ENCODE peak calls at places on chromosome 3, in eight cellular contexts. One of them, this sample, is unnamed.

GRCh38 chr3:177711637-177712036 is 514.4 kb upstream of the TBL1XR1 start:
- DNase-seq in cardiac fibroblast: no peak
- DNase-seq in fibroblast of villous mesenchyme: no peak
- DNase-seq in HCT116: no peak
- DNase-seq in mucosa of descending colon: no peak
- DNase-seq in Peyer's patch: no peak
- DNase-seq in HL-60: no peak
- DNase-seq in AG04449: no peak
- DNase-seq in this sample: no peak

GRCh38 chr3:64398431-64398830 is 173.2 kb upstream of the PRICKLE2 start:
- DNase-seq in Peyer's patch: no peak
- DNase-seq in fibroblast of villous mesenchyme: peak
- DNase-seq in cardiac fibroblast: no peak
- DNase-seq in AG04449: no peak
- DNase-seq in mucosa of descending colon: no peak
- DNase-seq in HCT116: no peak
- DNase-seq in HL-60: no peak
- DNase-seq in this sample: no peak

GRCh38 chr3:24830230-24831152 is 335.8 kb upstream of the THRB start:
- DNase-seq in Peyer's patch: peak
- DNase-seq in HL-60: no peak
- DNase-seq in HCT116: no peak
- DNase-seq in cardiac fibroblast: no peak
- DNase-seq in fibroblast of villous mesenchyme: no peak
- DNase-seq in AG04449: no peak
- DNase-seq in mucosa of descending colon: no peak
- DNase-seq in this sample: no peak

GRCh38 chr3:195450731-195451229 is 8.0 kb upstream of the ACAP2 start:
- DNase-seq in HCT116: no peak
- DNase-seq in Peyer's patch: no peak
- DNase-seq in HL-60: no peak
- DNase-seq in AG04449: no peak
- DNase-seq in mucosa of descending colon: no peak
- DNase-seq in cardiac fibroblast: peak
- DNase-seq in fibroblast of villous mesenchyme: peak
- DNase-seq in this sample: no peak

GRCh38 chr3:32934150-32934742 is 17.2 kb upstream of the CCR4 start:
- DNase-seq in HCT116: peak
- DNase-seq in Peyer's patch: no peak
- DNase-seq in mucosa of descending colon: no peak
- DNase-seq in cardiac fibroblast: peak
- DNase-seq in fibroblast of villous mesenchyme: peak
- DNase-seq in AG04449: no peak
- DNase-seq in HL-60: no peak
- DNase-seq in this sample: no peak

GRCh38 chr3:107025961-107026360 is 351.3 kb upstream of the CCDC54 start:
- DNase-seq in AG04449: no peak
- DNase-seq in HL-60: no peak
- DNase-seq in Peyer's patch: no peak
- DNase-seq in cardiac fibroblast: no peak
- DNase-seq in HCT116: no peak
- DNase-seq in fibroblast of villous mesenchyme: no peak
- DNase-seq in mucosa of descending colon: no peak
- DNase-seq in this sample: peak

GRCh38 chr3:107985496-107985895 is 105.3 kb downstream of the CD47 start:
- DNase-seq in AG04449: no peak
- DNase-seq in HL-60: no peak
- DNase-seq in fibroblast of villous mesenchyme: no peak
- DNase-seq in cardiac fibroblast: no peak
- DNase-seq in mucosa of descending colon: no peak
- DNase-seq in HCT116: no peak
- DNase-seq in Peyer's patch: no peak
- DNase-seq in this sample: no peak

GRCh38 chr3:84961492-84962255 is 2.9 kb downstream of the CADM2 start:
- DNase-seq in HCT116: no peak
- DNase-seq in fibroblast of villous mesenchyme: no peak
- DNase-seq in mucosa of descending colon: no peak
- DNase-seq in HL-60: no peak
- DNase-seq in cardiac fibroblast: no peak
- DNase-seq in AG04449: no peak
- DNase-seq in Peyer's patch: no peak
- DNase-seq in this sample: no peak

GRCh38 chr3:125186261-125186770 is 26.2 kb downstream of the SLC12A8 start:
- DNase-seq in Peyer's patch: no peak
- DNase-seq in mucosa of descending colon: no peak
- DNase-seq in HL-60: no peak
- DNase-seq in HCT116: no peak
- DNase-seq in fibroblast of villous mesenchyme: peak
- DNase-seq in AG04449: no peak
- DNase-seq in cardiac fibroblast: peak
- DNase-seq in this sample: no peak

GRCh38 chr3:193594946-193595689 is 2.1 kb downstream of the OPA1 start:
- DNase-seq in AG04449: no peak
- DNase-seq in HCT116: no peak
- DNase-seq in mucosa of descending colon: no peak
- DNase-seq in fibroblast of villous mesenchyme: peak
- DNase-seq in HL-60: no peak
- DNase-seq in cardiac fibroblast: peak
- DNase-seq in Peyer's patch: no peak
- DNase-seq in this sample: no peak

GRCh38 chr3:111035896-111036295 is 35.7 kb upstream of the NECTIN3 start:
- DNase-seq in mucosa of descending colon: no peak
- DNase-seq in Peyer's patch: no peak
- DNase-seq in AG04449: no peak
- DNase-seq in cardiac fibroblast: no peak
- DNase-seq in fibroblast of villous mesenchyme: no peak
- DNase-seq in HCT116: no peak
- DNase-seq in HL-60: no peak
- DNase-seq in this sample: no peak
- H3K4me3 ChIP-seq in mucosa of descending colon: no peak
- H3K4me3 ChIP-seq in Peyer's patch: no peak
- H3K4me3 ChIP-seq in AG04449: no peak
- H3K4me3 ChIP-seq in cardiac fibroblast: no peak
- H3K4me3 ChIP-seq in fibroblast of villous mesenchyme: no peak
- H3K4me3 ChIP-seq in HCT116: no peak
- H3K4me3 ChIP-seq in HL-60: no peak
- H3K4me3 ChIP-seq in this sample: no peak

DNA sequence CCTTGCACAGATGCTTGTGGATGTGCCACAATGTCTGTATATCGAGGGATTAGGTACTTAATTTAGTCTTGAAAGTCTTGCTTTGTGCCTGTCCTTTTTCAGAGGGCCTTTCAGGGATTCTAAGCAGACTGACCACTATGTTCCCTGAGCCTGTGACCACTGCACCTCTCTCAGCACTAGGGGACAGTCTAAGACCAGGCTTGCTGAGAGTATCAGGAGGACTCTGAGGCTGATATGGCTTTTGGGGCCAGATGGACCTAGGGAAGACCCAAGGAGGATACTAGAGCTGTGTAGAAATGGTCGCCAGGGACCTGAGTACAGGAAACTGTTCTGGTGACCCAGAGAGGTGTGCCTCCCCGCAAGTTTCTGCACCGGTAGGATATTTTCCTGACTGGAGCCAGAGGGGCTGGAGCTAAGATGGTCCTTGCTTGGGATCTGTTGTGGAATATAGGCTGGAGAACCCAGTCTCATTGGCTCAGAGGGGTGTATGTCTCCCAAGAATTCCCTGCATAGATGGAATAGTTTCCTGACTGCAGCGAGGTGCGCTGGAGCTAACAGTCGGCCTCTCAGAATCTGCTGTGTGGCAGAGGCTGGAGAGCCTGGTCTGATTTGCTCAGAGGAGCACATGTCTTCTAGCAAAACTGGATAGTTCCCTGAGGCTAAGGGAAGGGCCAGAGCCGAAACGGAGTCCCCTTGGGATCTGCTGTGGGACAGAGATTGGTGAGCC is 213.2 kb upstream of the DCBLD2 start:
- DNase-seq in cardiac fibroblast: peak
- DNase-seq in fibroblast of villous mesenchyme: peak
- DNase-seq in mucosa of descending colon: no peak
- DNase-seq in AG04449: no peak
- DNase-seq in HL-60: no peak
- DNase-seq in Peyer's patch: no peak
- DNase-seq in HCT116: peak
- DNase-seq in this sample: no peak
- TF ChIP-seq CTCF in cardiac fibroblast: peak
- TF ChIP-seq CTCF in fibroblast of villous mesenchyme: peak
- TF ChIP-seq CTCF in mucosa of descending colon: no peak
- TF ChIP-seq CTCF in AG04449: peak
- TF ChIP-seq CTCF in HL-60: peak
- TF ChIP-seq CTCF in Peyer's patch: no peak
- TF ChIP-seq CTCF in HCT116: peak
- TF ChIP-seq CTCF in this sample: peak

DNA sequence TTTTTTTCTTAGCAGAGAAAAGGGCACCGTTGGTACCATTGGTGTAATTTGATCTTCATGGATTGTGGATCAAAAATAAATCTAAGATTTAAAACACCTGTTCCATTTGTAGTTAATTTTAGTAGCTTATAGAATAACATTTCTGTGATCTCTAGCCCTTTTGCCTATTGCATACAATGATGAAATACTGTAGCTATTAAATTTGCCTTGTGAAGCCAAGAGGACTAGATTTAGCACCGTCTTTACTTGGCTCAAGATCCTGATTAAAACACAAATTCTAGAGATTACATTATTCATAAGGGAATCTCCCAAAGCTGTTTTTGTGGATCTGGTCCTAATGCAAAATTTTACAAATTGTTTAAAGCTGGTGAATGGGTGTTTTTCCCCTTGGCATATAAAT is 8.2 kb downstream of the TBC1D23 start:
- DNase-seq in mucosa of descending colon: no peak
- DNase-seq in cardiac fibroblast: peak
- DNase-seq in Peyer's patch: no peak
- DNase-seq in fibroblast of villous mesenchyme: peak
- DNase-seq in HL-60: no peak
- DNase-seq in AG04449: no peak
- DNase-seq in HCT116: no peak
- DNase-seq in this sample: no peak
- H3K4me3 ChIP-seq in mucosa of descending colon: no peak
- H3K4me3 ChIP-seq in cardiac fibroblast: no peak
- H3K4me3 ChIP-seq in Peyer's patch: no peak
- H3K4me3 ChIP-seq in fibroblast of villous mesenchyme: no peak
- H3K4me3 ChIP-seq in HL-60: no peak
- H3K4me3 ChIP-seq in AG04449: no peak
- H3K4me3 ChIP-seq in HCT116: no peak
- H3K4me3 ChIP-seq in this sample: no peak

GRCh38 chr3:169243579-169243978 is 419.9 kb downstream of the MECOM start:
- DNase-seq in fibroblast of villous mesenchyme: no peak
- DNase-seq in HL-60: no peak
- DNase-seq in cardiac fibroblast: no peak
- DNase-seq in AG04449: no peak
- DNase-seq in Peyer's patch: no peak
- DNase-seq in mucosa of descending colon: no peak
- DNase-seq in HCT116: no peak
- DNase-seq in this sample: no peak
- TF ChIP-seq CTCF in fibroblast of villous mesenchyme: no peak
- TF ChIP-seq CTCF in HL-60: no peak
- TF ChIP-seq CTCF in cardiac fibroblast: no peak
- TF ChIP-seq CTCF in AG04449: no peak
- TF ChIP-seq CTCF in Peyer's patch: no peak
- TF ChIP-seq CTCF in mucosa of descending colon: no peak
- TF ChIP-seq CTCF in HCT116: no peak
- TF ChIP-seq CTCF in this sample: no peak

GRCh38 chr3:72942427-72942826 is 54.2 kb upstream of the PPP4R2 start:
- DNase-seq in Peyer's patch: no peak
- DNase-seq in mucosa of descending colon: no peak
- DNase-seq in cardiac fibroblast: no peak
- DNase-seq in fibroblast of villous mesenchyme: no peak
- DNase-seq in AG04449: no peak
- DNase-seq in HCT116: no peak
- DNase-seq in HL-60: no peak
- DNase-seq in this sample: no peak

DNA sequence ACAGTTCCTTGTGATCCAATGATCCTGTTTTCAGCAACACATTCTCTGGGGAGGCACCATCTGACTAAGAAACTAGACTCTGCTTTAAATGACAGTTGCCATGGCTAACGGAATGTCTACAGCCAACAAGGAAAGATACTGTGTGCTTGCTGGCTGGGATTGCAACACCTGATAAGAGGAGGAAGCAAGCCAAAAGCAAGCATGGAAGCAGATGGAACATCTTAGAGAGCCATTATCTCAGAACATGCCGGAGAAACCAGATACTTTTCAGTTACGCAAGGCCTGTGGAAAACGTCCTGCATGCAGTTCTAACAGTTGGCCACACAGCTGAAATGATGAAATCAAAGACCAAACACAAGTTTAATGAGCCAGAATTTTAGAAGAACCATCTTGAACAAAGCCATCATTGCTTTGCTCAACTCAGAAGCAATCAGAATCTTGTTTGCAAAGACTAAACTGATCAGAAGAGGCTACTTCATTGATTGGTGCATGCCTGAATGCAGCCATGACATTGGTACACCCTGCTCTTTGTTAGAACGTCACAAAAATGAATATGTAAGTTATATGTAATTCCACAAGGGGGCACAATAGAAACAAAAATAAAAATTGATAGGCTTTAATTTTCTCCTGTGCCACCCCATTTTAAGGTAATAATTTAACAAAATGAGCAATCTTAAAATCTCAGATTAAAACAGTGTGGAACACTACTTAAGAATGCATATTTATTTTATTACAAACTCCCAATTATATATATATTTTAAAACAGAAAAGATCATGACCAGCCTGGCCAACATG is 50.8 kb downstream of the GXYLT2 start:
- DNase-seq in mucosa of descending colon: no peak
- DNase-seq in HL-60: peak
- DNase-seq in Peyer's patch: no peak
- DNase-seq in fibroblast of villous mesenchyme: peak
- DNase-seq in AG04449: peak
- DNase-seq in cardiac fibroblast: peak
- DNase-seq in HCT116: peak
- DNase-seq in this sample: peak
- H3K4me3 ChIP-seq in mucosa of descending colon: no peak
- H3K4me3 ChIP-seq in HL-60: peak
- H3K4me3 ChIP-seq in Peyer's patch: no peak
- H3K4me3 ChIP-seq in fibroblast of villous mesenchyme: peak
- H3K4me3 ChIP-seq in AG04449: no peak
- H3K4me3 ChIP-seq in cardiac fibroblast: no peak
- H3K4me3 ChIP-seq in HCT116: no peak
- H3K4me3 ChIP-seq in this sample: no peak

DNA sequence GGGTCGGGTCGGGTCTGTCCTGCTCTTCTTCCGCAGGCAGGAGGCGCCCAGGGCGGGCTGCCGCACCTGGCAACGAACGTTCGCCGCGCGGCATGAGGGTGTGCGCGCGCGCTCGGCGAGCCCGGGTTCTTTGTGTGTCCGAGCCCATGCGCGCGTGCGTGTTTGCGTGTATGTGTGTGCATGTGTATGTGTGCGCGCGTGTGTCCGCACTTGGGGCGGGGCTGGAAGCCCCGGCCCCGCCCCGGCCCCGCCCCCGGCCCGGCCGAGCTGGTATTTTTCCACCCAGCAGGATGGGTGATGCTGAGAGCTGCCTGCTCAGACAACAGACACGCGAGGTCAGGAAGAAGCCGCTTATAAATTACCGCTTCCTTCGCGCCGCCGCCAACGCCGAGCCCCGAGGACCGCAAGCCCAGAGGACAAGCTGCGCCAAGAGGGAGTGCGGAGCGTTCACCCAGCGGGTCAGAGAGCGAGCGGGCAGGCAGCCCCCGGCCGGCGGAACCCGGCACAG is at the start of gene SLC6A6:
- DNase-seq in HCT116: peak
- DNase-seq in mucosa of descending colon: peak
- DNase-seq in Peyer's patch: peak
- DNase-seq in AG04449: peak
- DNase-seq in fibroblast of villous mesenchyme: peak
- DNase-seq in HL-60: peak
- DNase-seq in cardiac fibroblast: peak
- DNase-seq in this sample: peak
- TF ChIP-seq CTCF in HCT116: no peak
- TF ChIP-seq CTCF in mucosa of descending colon: no peak
- TF ChIP-seq CTCF in Peyer's patch: peak
- TF ChIP-seq CTCF in AG04449: peak
- TF ChIP-seq CTCF in fibroblast of villous mesenchyme: peak
- TF ChIP-seq CTCF in HL-60: no peak
- TF ChIP-seq CTCF in cardiac fibroblast: peak
- TF ChIP-seq CTCF in this sample: peak